ENCODE peak calls at places on chromosomes 12 and 14, in nine cellular contexts. F is IMR-90, L is K562, G is testis, T is endothelial cell of umbilical vein, I is A549, M is HepG2, V is NB4, N is breast epithelium. P is an unnamed sample.

GRCh38 chr12:105090361-105090760 is 6.1 kb upstream of the ALDH1L2 start:
- DNase-seq in V (no peak), I (no peak), G (no peak), F (no peak), N (no peak), L (no peak), M (no peak), T (no peak), P (no peak)

GRCh38 chr12:29255061-29255460 is 106.0 kb downstream of the FAR2 start:
- DNase-seq in F (no peak), T (no peak), V (peak; percentile 99), N (no peak), L (no peak), G (no peak), I (no peak), M (no peak), P (no peak)

GRCh38 chr12:57888407-57889157 is 42.1 kb upstream of the CTDSP2 start:
- DNase-seq in V (no peak), I (no peak), F (peak; percentile 76), N (peak; percentile 66), M (no peak), T (peak; percentile 56), G (peak; percentile 54), L (no peak), P (peak; percentile 73)

GRCh38 chr12:52191841-52192791 is at the start of gene KRT80:
- DNase-seq in M (peak; percentile 86), T (peak; percentile 98), L (no peak), G (peak; percentile 94), N (peak; percentile 97), V (peak; percentile 20), F (peak; percentile 99), I (peak; percentile 99), P (peak; percentile 91)

GRCh38 chr12:112252184-112252583 is 126.8 kb downstream of the TRAFD1 start:
- DNase-seq in V (no peak), T (no peak), G (no peak), L (no peak), F (peak; percentile 59), M (no peak), I (no peak), N (no peak), P (no peak)

GRCh38 chr12:106023034-106023433 is 115.7 kb downstream of the NUAK1 start:
- DNase-seq in L (no peak), N (no peak), I (peak; percentile 22), F (no peak), V (no peak), M (no peak), T (no peak), G (no peak), P (no peak)

GRCh38 chr12:120965125-120965524 is 13.2 kb upstream of the HNF1A start:
- DNase-seq in F (no peak), T (no peak), N (no peak), M (no peak), L (no peak), I (no peak), V (no peak), G (no peak), P (no peak)

GRCh38 chr12:108833355-108833733 is 24.0 kb downstream of the SSH1 start:
- DNase-seq in F (peak; percentile 90), L (no peak), N (peak; percentile 56), M (no peak), T (peak; percentile 81), G (no peak), V (no peak), I (peak; percentile 79), P (no peak)

GRCh38 chr12:1606021-1606622 is 11.7 kb upstream of the FBXL14 start:
- DNase-seq in F (peak; percentile 84), I (peak; percentile 87), G (peak; percentile 86), N (peak; percentile 83), L (peak; percentile 71), V (peak; percentile 82), M (peak; percentile 79), T (peak; percentile 69), P (peak; percentile 93)

GRCh38 chr14:96252323-96253052 is 3.5 kb upstream of the BDKRB1 start:
- DNase-seq in L (peak; percentile 79), I (no peak), N (no peak), T (no peak), G (peak; percentile 53), F (no peak), V (no peak), M (no peak), P (no peak)

GRCh38 chr12:69851976-69852375 is 26.9 kb downstream of the MYRFL start:
- DNase-seq in T (no peak), L (no peak), V (no peak), M (no peak), F (no peak), I (no peak), N (no peak), G (no peak), P (no peak)

GRCh38 chr12:125340791-125341190 is 275.6 kb downstream of the AACS start:
- DNase-seq in G (no peak), T (peak; percentile 13), N (no peak), L (no peak), F (peak; percentile 52), V (peak; percentile 9), M (peak; percentile 3), I (peak; percentile 11), P (peak; percentile 28)

GRCh38 chr12:95506707-95507523 is 33.0 kb downstream of the METAP2 start:
- DNase-seq in L (no peak), F (peak; percentile 7), V (no peak), G (no peak), T (no peak), N (no peak), I (no peak), M (no peak), P (no peak)

GRCh38 chr12:95513599-95513998 is 37.7 kb downstream of the USP44 start:
- DNase-seq in M (no peak), G (no peak), F (no peak), L (no peak), I (no peak), T (no peak), V (no peak), N (no peak), P (no peak)

GRCh38 chr12:95511962-95512361 is 38.0 kb downstream of the METAP2 start:
- DNase-seq in M (no peak), G (no peak), T (no peak), L (no peak), F (no peak), N (no peak), V (no peak), I (no peak), P (no peak)

GRCh38 chr12:95505039-95505438 is 31.1 kb downstream of the METAP2 start:
- DNase-seq in T (no peak), N (no peak), V (no peak), M (no peak), L (no peak), I (no peak), G (no peak), F (no peak), P (no peak)

GRCh38 chr12:95509300-95509699 is 35.3 kb downstream of the METAP2 start:
- DNase-seq in M (no peak), F (no peak), I (no peak), G (no peak), L (no peak), T (no peak), N (no peak), V (no peak), P (no peak)
- H3K4me3 ChIP-seq in M (no peak overlapping the region), F (no peak overlapping the region), I (no peak overlapping the region), G (no peak overlapping the region), L (no peak overlapping the region), T (no peak overlapping the region), N (no peak overlapping the region), V (no peak overlapping the region), P (no peak overlapping the region)

GRCh38 chr14:73851567-73852382 is at the start of gene PTGR2:
- DNase-seq in G (peak; percentile 98), M (peak; percentile 97), I (peak; percentile 98), V (peak; percentile 93), L (peak; percentile 94), F (peak; percentile 96), N (peak; percentile 94), T (peak; percentile 97), P (peak; percentile 99)
- TF ChIP-seq POLR2A in G (peak; percentile 37), M (peak; percentile 97), I (peak; percentile 83), V (peak; percentile 58), L (peak; percentile 88), F (peak; percentile 89), N (peak; percentile 90), T (peak; percentile 64), P (peak; percentile 72)

GRCh38 chr12:56154246-56154771 is 1.9 kb downstream of the MYL6B start:
- DNase-seq in I (no peak), T (no peak), V (no peak), L (no peak), N (no peak), F (no peak), G (no peak), M (no peak), P (no peak)

GRCh38 chr12:56154818-56155217 is 2.4 kb downstream of the MYL6B start:
- DNase-seq in G (no peak), V (no peak), N (no peak), M (no peak), F (no peak), T (no peak), I (no peak), L (no peak), P (no peak)

GRCh38 chr12:56157201-56158028 is 744 bp upstream of the MYL6 start:
- DNase-seq in L (no peak), I (peak; percentile 87), G (peak; percentile 79), V (peak; percentile 87), M (peak; percentile 92), T (peak; percentile 90), F (peak; percentile 83), N (peak; percentile 89), P (peak; percentile 74)

GRCh38 chr12:56153291-56154065 is 1.1 kb downstream of the MYL6B start:
- DNase-seq in N (no peak), I (no peak), M (no peak), T (no peak), L (no peak), V (no peak), G (peak; percentile 76), F (no peak), P (no peak)

GRCh38 chr12:56155256-56155845 is 2.8 kb upstream of the MYL6 start:
- DNase-seq in I (no peak), L (peak; percentile 68), G (no peak), M (no peak), T (no peak), F (no peak), V (no peak), N (no peak), P (no peak)
- H3K4me3 ChIP-seq in I (no peak overlapping the region), L (no peak overlapping the region), G (no peak overlapping the region), M (no peak overlapping the region), T (no peak overlapping the region), F (no peak overlapping the region), V (no peak overlapping the region), N (no peak overlapping the region), P (no peak overlapping the region)

DNA sequence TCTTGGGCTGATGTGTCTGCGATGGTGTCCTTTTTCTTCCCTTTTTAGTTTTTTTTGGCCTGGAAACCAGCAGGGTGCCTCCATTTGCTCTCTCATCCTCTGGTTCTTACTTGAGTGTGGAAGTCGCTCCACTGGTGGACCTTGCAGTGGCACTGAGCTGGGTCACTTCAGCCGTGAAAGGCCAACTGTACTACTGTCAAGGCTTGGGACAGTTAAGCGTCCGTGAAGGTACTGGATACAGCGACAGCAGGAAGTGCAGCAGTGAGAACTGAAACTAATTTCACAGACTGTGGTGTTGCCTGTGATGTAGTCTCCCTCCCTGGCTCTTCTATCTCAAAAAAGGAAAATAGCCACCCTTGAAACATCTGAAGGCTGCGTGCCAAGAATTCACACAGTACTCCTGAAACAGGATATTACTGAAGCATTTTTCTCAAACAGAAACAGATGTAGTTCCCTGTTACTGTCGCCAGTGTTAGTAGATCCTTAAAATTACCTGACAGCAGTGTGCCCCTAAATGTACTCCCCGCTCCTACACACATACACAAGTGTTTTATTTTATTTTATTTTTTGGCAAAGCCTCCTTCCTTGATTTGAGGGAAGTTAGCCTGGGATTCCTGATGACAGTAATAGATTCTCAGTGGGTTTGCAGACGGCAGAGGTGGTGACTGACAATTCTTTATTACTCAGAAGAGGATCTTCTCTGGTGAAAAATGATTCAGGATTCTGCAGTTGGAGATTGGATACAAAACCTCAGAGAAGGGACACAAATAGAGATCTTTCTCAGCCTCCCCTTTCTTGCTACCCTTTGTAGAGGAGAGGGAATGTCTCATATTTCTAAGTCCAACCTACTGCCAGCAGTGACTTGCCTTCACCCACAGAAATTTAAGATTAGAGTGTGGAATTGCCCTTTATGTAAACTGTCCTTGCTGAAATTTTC is 4.3 kb downstream of the SUSD6 start:
- DNase-seq in N (peak; percentile 71), M (no peak), L (no peak), T (peak; percentile 65), G (peak; percentile 79), I (no peak), V (peak; percentile 66), F (peak; percentile 84), P (peak; percentile 70)
- TF ChIP-seq POLR2A in N (no peak), M (no peak), L (no peak), T (no peak), G (no peak), I (no peak), V (no peak), F (no peak), P (no peak)

P was measured in lower leg skin.